ENCODE peak calls at places on chromosomes 1 and 21, in nine cellular contexts. X is thoracic aorta; P is NCI-H1092; F is iPS DF 19.7; Z is dorsolateral prefrontal cortex; C is activated T-cell treated with anti-CD3 and anti-CD28 coated beads, Interleukin-2, amount 50 U/mL, for 72 hours; R is effector memory CD4-positive, alpha-beta T cell; M is activated CD4-positive, CD25-positive, alpha-beta regulatory T cell treated with anti-CD3 and anti-CD28 coated beads, Interleukin-2, amount 50 U/mL, for 16 hours; B is heart left ventricle. J is an unnamed sample.

GRCh38 chr1:56709269-56709880 is 64.3 kb downstream of the PRKAA2 start:
- DNase-seq in X (no peak), P (peak; percentile 10), F (no peak), Z (no peak), C (no peak), R (no peak), M (no peak), B (no peak), J (no peak)

GRCh38 chr1:4573521-4573920 is 80.9 kb upstream of the AJAP1 start:
- DNase-seq in X (no peak), P (no peak), F (no peak), Z (no peak), C (no peak), R (no peak), M (no peak), B (no peak), J (no peak)

GRCh38 chr1:36759355-36759754 is 275.0 kb downstream of the GRIK3 start:
- DNase-seq in X (no peak), P (no peak), F (no peak), Z (no peak), C (no peak), R (no peak), M (no peak), B (no peak), J (no peak)

GRCh38 chr1:99292946-99293345 is 28.7 kb downstream of the PLPPR4 start:
- DNase-seq in X (no peak), P (no peak), F (no peak), Z (no peak), C (no peak), R (no peak), M (no peak), B (no peak), J (no peak)

GRCh38 chr21:43644609-43645008 is 14.7 kb downstream of the HSF2BP start:
- DNase-seq in X (no peak), P (no peak), F (no peak), Z (peak; percentile 60), C (no peak), R (no peak), M (no peak), B (no peak), J (peak; percentile 51)

GRCh38 chr1:177858222-177858894 is 111.5 kb downstream of the SEC16B start:
- DNase-seq in X (no peak), P (peak; percentile 89), F (no peak), Z (no peak), C (no peak), R (no peak), M (no peak), B (no peak), J (no peak)

GRCh38 chr1:159141584-159142518 is 29.6 kb upstream of the CADM3 start:
- DNase-seq in X (no peak), P (no peak), F (no peak), Z (peak; percentile 72), C (no peak), R (no peak), M (no peak), B (no peak), J (peak; percentile 82)

GRCh38 chr1:66564250-66564649 is 30.3 kb downstream of the SGIP1 start:
- DNase-seq in X (no peak), P (no peak), F (no peak), Z (no peak), C (no peak), R (no peak), M (no peak), B (no peak), J (no peak)

GRCh38 chr1:28370220-28371010 is 875 bp downstream of the PHACTR4 start:
- DNase-seq in X (no peak), P (peak; percentile 12), F (no peak), Z (no peak), C (peak; percentile 31), R (peak; percentile 2), M (no peak), B (peak; percentile 21), J (no peak)

GRCh38 chr1:245835386-245835785 is 671.7 kb downstream of the SMYD3 start:
- DNase-seq in X (no peak), P (no peak), F (no peak), Z (no peak), C (no peak), R (no peak), M (no peak), B (no peak), J (no peak)

GRCh38 chr1:214454619-214455396 is 96.6 kb downstream of the PTPN14 start:
- DNase-seq in X (no peak), P (no peak), F (no peak), Z (no peak), C (no peak), R (no peak), M (no peak), B (no peak), J (no peak)

GRCh38 chr1:224879404-224879803 is 50.1 kb upstream of the DNAH14 start:
- DNase-seq in X (no peak), P (no peak), F (no peak), Z (no peak), C (no peak), R (no peak), M (no peak), B (no peak), J (no peak)

GRCh38 chr1:177343445-177343844 is 172.7 kb downstream of the BRINP2 start:
- DNase-seq in X (no peak), P (no peak), F (no peak), Z (no peak), C (no peak), R (no peak), M (no peak), B (no peak), J (no peak)

GRCh38 chr1:94069649-94070285 is 51.2 kb downstream of the ABCA4 start:
- DNase-seq in X (no peak), P (no peak), F (no peak), Z (no peak), C (no peak), R (no peak), M (no peak), B (no peak), J (no peak)

GRCh38 chr1:88519156-88519555 is 164.9 kb upstream of the PKN2 start:
- DNase-seq in X (no peak), P (no peak), F (no peak), Z (no peak), C (no peak), R (no peak), M (no peak), B (no peak), J (no peak)

J was measured in occipital lobe.